ENCODE peak calls at places on chromosomes 11 and 22, in four cellular contexts. One of them, this sample, is unnamed.

GRCh38 chr11:62500066-62501035 is 46.3 kb downstream of the AHNAK start:
- DNase-seq in K562: peak; percentile 66
- DNase-seq in HepG2: no peak
- DNase-seq in HCT116: peak; percentile 88
- DNase-seq in this sample: no peak

GRCh38 chr22:30497466-30498150 is 7.9 kb downstream of the SEC14L4 start:
- DNase-seq in K562: no peak
- DNase-seq in HepG2: peak; percentile 69
- DNase-seq in HCT116: no peak
- DNase-seq in this sample: no peak

GRCh38 chr22:17106161-17106784 is 14.9 kb downstream of the TMEM121B start:
- DNase-seq in K562: no peak
- DNase-seq in HepG2: no peak
- DNase-seq in HCT116: no peak
- DNase-seq in this sample: no peak

GRCh38 chr11:115665345-115665901 is 161.2 kb upstream of the CADM1 start:
- DNase-seq in K562: no peak
- DNase-seq in HepG2: no peak
- DNase-seq in HCT116: no peak
- DNase-seq in this sample: no peak

GRCh38 chr22:45208993-45209838 is 31.5 kb downstream of the KIAA0930 start:
- DNase-seq in K562: peak; percentile 38
- DNase-seq in HepG2: no peak
- DNase-seq in HCT116: no peak
- DNase-seq in this sample: peak; percentile 93

GRCh38 chr11:46895821-46896220 is 22.5 kb downstream of the LRP4 start:
- DNase-seq in K562: no peak
- DNase-seq in HepG2: no peak
- DNase-seq in HCT116: no peak
- DNase-seq in this sample: no peak

GRCh38 chr22:22878801-22879674 is 8.6 kb upstream of the IGLL5 start:
- DNase-seq in K562: no peak
- DNase-seq in HepG2: no peak
- DNase-seq in HCT116: no peak
- DNase-seq in this sample: no peak

GRCh38 chr11:132649277-132649676 is 883.0 kb downstream of the OPCML start:
- DNase-seq in K562: no peak
- DNase-seq in HepG2: no peak
- DNase-seq in HCT116: no peak
- DNase-seq in this sample: no peak

GRCh38 chr11:123110397-123110796 is 48.5 kb upstream of the HSPA8 start:
- DNase-seq in K562: no peak
- DNase-seq in HepG2: no peak
- DNase-seq in HCT116: no peak
- DNase-seq in this sample: no peak

GRCh38 chr11:75236062-75236461 is 4.5 kb upstream of the TPBGL start:
- DNase-seq in K562: no peak
- DNase-seq in HepG2: no peak
- DNase-seq in HCT116: no peak
- DNase-seq in this sample: no peak

GRCh38 chr22:41857860-41858199 is 24.9 kb downstream of the SREBF2 start:
- DNase-seq in K562: no peak
- DNase-seq in HepG2: no peak
- DNase-seq in HCT116: no peak
- DNase-seq in this sample: no peak

GRCh38 chr11:131038597-131038996 is 122.3 kb upstream of the SNX19 start:
- DNase-seq in K562: peak; percentile 12
- DNase-seq in HepG2: no peak
- DNase-seq in HCT116: no peak
- DNase-seq in this sample: peak; percentile 37

GRCh38 chr22:22803285-22803853 is 84.2 kb upstream of the IGLL5 start:
- DNase-seq in K562: no peak
- DNase-seq in HepG2: no peak
- DNase-seq in HCT116: no peak
- DNase-seq in this sample: no peak

GRCh38 chr11:31464436-31464835 is 45.0 kb downstream of the IMMP1L start:
- DNase-seq in K562: no peak
- DNase-seq in HepG2: no peak
- DNase-seq in HCT116: no peak
- DNase-seq in this sample: no peak

GRCh38 chr11:31442086-31442485 is 67.3 kb downstream of the IMMP1L start:
- DNase-seq in K562: no peak
- DNase-seq in HepG2: peak; percentile 4
- DNase-seq in HCT116: no peak
- DNase-seq in this sample: no peak

GRCh38 chr11:129680907-129681306 is 134.7 kb upstream of the TMEM45B start:
- DNase-seq in K562: no peak
- DNase-seq in HepG2: no peak
- DNase-seq in HCT116: no peak
- DNase-seq in this sample: no peak

GRCh38 chr22:25475554-25476022 is 88.9 kb upstream of the GRK3 start:
- DNase-seq in K562: no peak
- DNase-seq in HepG2: no peak
- DNase-seq in HCT116: no peak
- DNase-seq in this sample: peak; percentile 49

GRCh38 chr11:92894197-92894596 is 75.3 kb upstream of the MTNR1B start:
- DNase-seq in K562: no peak
- DNase-seq in HepG2: no peak
- DNase-seq in HCT116: no peak
- DNase-seq in this sample: no peak

GRCh38 chr11:34426766-34427170 is 12.0 kb upstream of the CAT start:
- DNase-seq in K562: no peak
- DNase-seq in HepG2: no peak
- DNase-seq in HCT116: no peak
- DNase-seq in this sample: peak; percentile 73

GRCh38 chr11:17164361-17165246 is 43.2 kb downstream of the PIK3C2A start:
- DNase-seq in K562: peak; percentile 31
- DNase-seq in HepG2: peak; percentile 53
- DNase-seq in HCT116: no peak
- DNase-seq in this sample: no peak

GRCh38 chr22:44846726-44847275 is 94.4 kb downstream of the ARHGAP8 start:
- DNase-seq in K562: no peak
- DNase-seq in HepG2: no peak
- DNase-seq in HCT116: no peak
- DNase-seq in this sample: no peak

GRCh38 chr22:16949561-16949960 is 58.5 kb downstream of the GAB4 start:
- DNase-seq in K562: no peak
- DNase-seq in HepG2: no peak
- DNase-seq in HCT116: peak; percentile 29
- DNase-seq in this sample: no peak

GRCh38 chr11:33703771-33704170 is 3.1 kb upstream of the C11orf91 start:
- DNase-seq in K562: no peak
- DNase-seq in HepG2: no peak
- DNase-seq in HCT116: no peak
- DNase-seq in this sample: no peak

GRCh38 chr22:22705328-22706100 is 61.1 kb downstream of the GGTLC2 start:
- DNase-seq in K562: no peak
- DNase-seq in HepG2: no peak
- DNase-seq in HCT116: no peak
- DNase-seq in this sample: no peak

GRCh38 chr22:23126165-23127054 is 15.4 kb downstream of the RSPH14 start:
- DNase-seq in K562: no peak
- DNase-seq in HepG2: no peak
- DNase-seq in HCT116: no peak
- DNase-seq in this sample: no peak

GRCh38 chr11:78039919-78040671 is 17.0 kb upstream of the KCTD14 start:
- DNase-seq in K562: peak; percentile 93
- DNase-seq in HepG2: peak; percentile 67
- DNase-seq in HCT116: no peak
- DNase-seq in this sample: peak; percentile 84

GRCh38 chr11:78042858-78043257 is 19.8 kb upstream of the KCTD14 start:
- DNase-seq in K562: no peak
- DNase-seq in HepG2: no peak
- DNase-seq in HCT116: no peak
- DNase-seq in this sample: no peak

GRCh38 chr11:78041843-78042455 is 18.9 kb upstream of the KCTD14 start:
- DNase-seq in K562: no peak
- DNase-seq in HepG2: no peak
- DNase-seq in HCT116: no peak
- DNase-seq in this sample: no peak

GRCh38 chr11:78039391-78039918 is 16.4 kb upstream of the KCTD14 start:
- DNase-seq in K562: no peak
- DNase-seq in HepG2: no peak
- DNase-seq in HCT116: no peak
- DNase-seq in this sample: no peak

DNA sequence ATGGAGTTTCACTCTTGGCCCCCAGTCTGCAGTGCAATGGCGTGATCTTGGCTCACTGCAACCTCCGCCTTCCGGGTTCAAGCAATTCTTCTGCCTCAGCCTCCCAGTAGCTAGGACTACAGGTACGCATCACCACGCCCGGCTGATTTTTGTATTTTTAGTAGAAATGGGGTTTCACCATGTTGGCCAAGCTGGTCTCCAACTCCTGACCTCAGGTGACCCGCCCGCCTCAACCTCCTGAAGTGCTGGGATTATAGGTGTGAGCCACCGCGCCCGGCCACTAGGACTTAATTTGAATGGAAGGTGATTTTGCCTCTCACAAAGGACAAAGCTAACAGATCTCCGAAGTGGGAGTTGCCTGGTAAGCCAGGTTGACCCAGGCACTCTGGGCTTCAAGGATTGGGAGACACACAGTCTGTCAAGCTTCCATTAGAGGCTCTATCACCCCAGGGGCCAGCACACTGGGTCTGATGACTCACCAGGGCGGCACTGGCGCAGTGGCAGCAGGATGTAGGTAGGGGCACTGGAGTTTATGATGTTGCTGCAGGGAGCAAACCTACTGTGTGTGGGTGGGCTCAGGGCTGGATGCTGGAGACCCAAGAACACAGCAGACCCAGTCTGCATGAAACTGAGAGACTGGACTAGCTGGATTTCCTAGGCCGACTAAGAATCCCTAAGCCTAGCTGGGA is 17.8 kb upstream of the KCTD14 start:
- DNase-seq in K562: peak; percentile 70
- DNase-seq in HepG2: no peak
- DNase-seq in HCT116: no peak
- DNase-seq in this sample: no peak
- H2AFZ ChIP-seq in K562: peak overlapping the region; percentile 95
- H2AFZ ChIP-seq in HepG2: no peak overlapping the region
- H2AFZ ChIP-seq in HCT116: no peak overlapping the region
- H2AFZ ChIP-seq in this sample: peak overlapping the region; percentile 98

DNA sequence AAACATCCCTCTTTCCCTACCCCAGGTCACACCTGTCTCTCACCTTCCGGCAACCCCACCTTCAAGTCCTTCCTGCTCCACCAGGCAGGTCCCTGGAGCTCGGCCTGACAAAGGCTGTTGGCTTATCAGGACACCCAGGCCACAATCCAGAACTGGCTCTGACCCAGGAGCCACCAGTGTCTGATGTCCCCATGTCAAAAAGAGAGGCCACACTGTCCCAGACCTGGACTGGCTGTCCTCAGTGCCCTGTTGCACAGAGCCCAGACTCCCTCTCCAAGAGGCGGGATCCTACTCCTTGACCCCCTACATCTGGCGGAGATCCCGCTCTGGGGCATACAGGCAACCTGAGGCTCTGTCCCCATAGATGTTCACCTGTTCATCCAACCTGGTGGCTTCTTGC is 116.0 kb downstream of the MN1 start:
- DNase-seq in K562: peak; percentile 35
- DNase-seq in HepG2: no peak
- DNase-seq in HCT116: no peak
- DNase-seq in this sample: no peak
- TF ChIP-seq ELF1 in K562: no peak
- TF ChIP-seq ELF1 in HepG2: no peak
- TF ChIP-seq ELF1 in HCT116: no peak
- TF ChIP-seq ELF1 in this sample: no peak

GRCh38 chr11:86693501-86693900 is 21.1 kb upstream of the ME3 start:
- DNase-seq in K562: no peak
- DNase-seq in HepG2: no peak
- DNase-seq in HCT116: no peak
- DNase-seq in this sample: no peak

GRCh38 chr11:86696004-86696403 is 23.6 kb upstream of the ME3 start:
- DNase-seq in K562: no peak
- DNase-seq in HepG2: peak; percentile 11
- DNase-seq in HCT116: peak; percentile 27
- DNase-seq in this sample: no peak

GRCh38 chr11:86692746-86693145 is 20.3 kb upstream of the ME3 start:
- DNase-seq in K562: no peak
- DNase-seq in HepG2: no peak
- DNase-seq in HCT116: no peak
- DNase-seq in this sample: no peak

GRCh38 chr11:86695391-86695790 is 23.0 kb upstream of the ME3 start:
- DNase-seq in K562: no peak
- DNase-seq in HepG2: no peak
- DNase-seq in HCT116: no peak
- DNase-seq in this sample: no peak

DNA sequence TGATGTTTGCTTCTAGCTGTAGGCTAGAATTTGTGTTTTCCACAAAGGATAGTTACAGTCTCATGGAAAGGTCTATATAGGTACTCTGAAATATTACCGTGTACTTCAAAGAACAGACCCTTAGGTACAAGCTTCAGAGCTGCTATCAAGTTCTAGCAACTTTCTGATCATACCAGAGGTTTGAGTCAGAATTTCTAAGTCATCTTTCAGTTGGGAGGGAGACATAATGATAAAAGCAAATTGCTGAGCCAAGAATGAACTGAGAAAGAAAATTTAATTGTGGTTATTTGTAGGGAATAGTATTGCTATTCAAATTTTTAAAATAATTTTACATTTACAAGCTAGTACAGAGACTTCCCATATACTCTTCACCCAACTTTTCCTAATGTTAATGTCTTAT is 19.9 kb upstream of the ME3 start:
- DNase-seq in K562: no peak
- DNase-seq in HepG2: no peak
- DNase-seq in HCT116: no peak
- DNase-seq in this sample: no peak
- H2AFZ ChIP-seq in K562: no peak overlapping the region
- H2AFZ ChIP-seq in HepG2: no peak overlapping the region
- H2AFZ ChIP-seq in HCT116: no peak overlapping the region
- H2AFZ ChIP-seq in this sample: peak overlapping the region; percentile 45

DNA sequence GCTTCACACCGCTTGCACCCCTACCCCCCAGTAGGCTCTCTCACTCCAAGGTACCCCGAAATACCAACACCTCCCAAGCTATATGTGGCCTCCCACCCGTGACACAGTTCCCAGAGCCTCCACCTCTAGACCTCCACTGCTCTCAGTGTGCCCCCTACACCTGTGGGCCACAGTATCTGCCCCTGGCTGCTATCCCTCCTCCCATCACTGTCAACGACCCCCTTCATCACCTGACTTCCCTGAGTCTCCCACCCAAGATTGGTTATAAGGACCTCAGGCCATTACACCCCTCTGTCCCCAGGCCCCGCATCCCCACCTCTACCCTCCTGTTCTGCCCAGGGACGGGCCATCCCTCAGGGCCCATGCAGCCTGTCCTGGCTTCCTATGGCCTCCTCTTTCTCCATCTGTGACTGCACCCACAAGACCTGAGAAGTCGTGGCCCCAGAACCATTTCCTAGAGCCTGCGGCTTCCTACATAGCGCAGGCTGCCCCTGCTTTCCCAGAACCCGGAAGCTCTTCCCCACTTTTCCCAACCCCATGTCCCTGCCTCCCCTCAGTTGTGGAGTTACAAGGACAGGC is 734 bp downstream of the ACR start:
- DNase-seq in K562: no peak
- DNase-seq in HepG2: no peak
- DNase-seq in HCT116: no peak
- DNase-seq in this sample: no peak
- TF ChIP-seq ELF1 in K562: no peak
- TF ChIP-seq ELF1 in HepG2: no peak
- TF ChIP-seq ELF1 in HCT116: no peak
- TF ChIP-seq ELF1 in this sample: no peak

GRCh38 chr11:65416341-65417185 is 6.0 kb upstream of the NEAT1 start:
- DNase-seq in K562: peak; percentile 93
- DNase-seq in HepG2: peak; percentile 77
- DNase-seq in HCT116: peak; percentile 54
- DNase-seq in this sample: peak; percentile 95
- H2AFZ ChIP-seq in K562: peak overlapping the region; percentile 95
- H2AFZ ChIP-seq in HepG2: no peak overlapping the region
- H2AFZ ChIP-seq in HCT116: peak overlapping the region; percentile 49
- H2AFZ ChIP-seq in this sample: no peak overlapping the region